ENCODE peak calls at places on chromosomes 1 and 21, in ten cellular contexts. D, P, K, F, U, X, S, I, R and A are unnamed samples.

GRCh38 chr1:51583532-51583931 is 33.4 kb upstream of the OSBPL9 start:
- DNase-seq in P (peak), I (peak), F (no peak), X (peak), U (no peak), K (peak), R (peak), D (no peak), S (peak), A (peak)

GRCh38 chr21:18499761-18500376 is 96.3 kb upstream of the TMPRSS15 start:
- DNase-seq in K (peak), U (peak), S (no peak), I (peak), P (peak), R (peak), F (peak), D (no peak), X (no peak), A (peak)

GRCh38 chr1:228238461-228238860 is 30.6 kb downstream of the OBSCN start:
- DNase-seq in R (no peak), K (no peak), F (no peak), S (no peak), I (no peak), U (no peak), P (no peak), X (no peak), D (no peak), A (no peak)

GRCh38 chr1:17023103-17023502 is 11.4 kb upstream of the ATP13A2 start:
- DNase-seq in I (no peak), P (peak), U (peak), X (no peak), S (no peak), D (no peak), R (no peak), K (no peak), F (no peak), A (no peak)

GRCh38 chr1:181089017-181089776 is 697 bp downstream of the IER5 start:
- DNase-seq in U (peak), D (peak), F (peak), I (no peak), K (no peak), P (peak), X (peak), R (no peak), S (no peak), A (peak)

GRCh38 chr1:29236993-29237905 is 927 bp downstream of the PTPRU start:
- DNase-seq in K (peak), R (peak), S (no peak), U (peak), D (no peak), F (no peak), X (peak), P (peak), I (no peak), A (peak)

GRCh38 chr1:23444104-23444533 is 19.6 kb upstream of the TCEA3 start:
- DNase-seq in K (no peak), U (no peak), X (peak), S (peak), F (no peak), I (peak), R (peak), P (peak), D (no peak), A (no peak)

GRCh38 chr1:203556047-203556851 is 62.3 kb downstream of the OPTC start:
- DNase-seq in P (no peak), X (peak), K (no peak), R (peak), I (peak), F (no peak), U (no peak), D (no peak), S (peak), A (no peak)

GRCh38 chr1:211882391-211882790 is 51.8 kb upstream of the LPGAT1 start:
- DNase-seq in U (no peak), I (no peak), K (no peak), S (no peak), P (no peak), X (no peak), F (no peak), R (no peak), D (no peak), A (no peak)

GRCh38 chr1:201194046-201194445 is 3.4 kb downstream of the IGFN1 start:
- DNase-seq in P (no peak), I (no peak), K (no peak), U (no peak), S (no peak), R (no peak), X (no peak), D (no peak), F (no peak), A (no peak)

GRCh38 chr1:5598824-5599395 is 393.3 kb downstream of the NPHP4 start:
- DNase-seq in D (no peak), F (no peak), I (no peak), S (no peak), U (no peak), X (no peak), K (no peak), P (no peak), R (no peak), A (no peak)
- TF ChIP-seq CTCF in D (no peak), F (no peak), I (no peak), S (no peak), U (no peak), X (no peak), K (no peak), P (no peak), R (no peak), A (no peak)

GRCh38 chr1:115190766-115191165 is 101.5 kb upstream of the TSPAN2 start:
- DNase-seq in F (no peak), D (no peak), P (no peak), I (no peak), S (no peak), X (no peak), R (no peak), U (no peak), K (no peak), A (no peak)
- TF ChIP-seq CTCF in F (no peak), D (no peak), P (no peak), I (no peak), S (no peak), X (no peak), R (no peak), U (no peak), K (no peak), A (no peak)

DNA sequence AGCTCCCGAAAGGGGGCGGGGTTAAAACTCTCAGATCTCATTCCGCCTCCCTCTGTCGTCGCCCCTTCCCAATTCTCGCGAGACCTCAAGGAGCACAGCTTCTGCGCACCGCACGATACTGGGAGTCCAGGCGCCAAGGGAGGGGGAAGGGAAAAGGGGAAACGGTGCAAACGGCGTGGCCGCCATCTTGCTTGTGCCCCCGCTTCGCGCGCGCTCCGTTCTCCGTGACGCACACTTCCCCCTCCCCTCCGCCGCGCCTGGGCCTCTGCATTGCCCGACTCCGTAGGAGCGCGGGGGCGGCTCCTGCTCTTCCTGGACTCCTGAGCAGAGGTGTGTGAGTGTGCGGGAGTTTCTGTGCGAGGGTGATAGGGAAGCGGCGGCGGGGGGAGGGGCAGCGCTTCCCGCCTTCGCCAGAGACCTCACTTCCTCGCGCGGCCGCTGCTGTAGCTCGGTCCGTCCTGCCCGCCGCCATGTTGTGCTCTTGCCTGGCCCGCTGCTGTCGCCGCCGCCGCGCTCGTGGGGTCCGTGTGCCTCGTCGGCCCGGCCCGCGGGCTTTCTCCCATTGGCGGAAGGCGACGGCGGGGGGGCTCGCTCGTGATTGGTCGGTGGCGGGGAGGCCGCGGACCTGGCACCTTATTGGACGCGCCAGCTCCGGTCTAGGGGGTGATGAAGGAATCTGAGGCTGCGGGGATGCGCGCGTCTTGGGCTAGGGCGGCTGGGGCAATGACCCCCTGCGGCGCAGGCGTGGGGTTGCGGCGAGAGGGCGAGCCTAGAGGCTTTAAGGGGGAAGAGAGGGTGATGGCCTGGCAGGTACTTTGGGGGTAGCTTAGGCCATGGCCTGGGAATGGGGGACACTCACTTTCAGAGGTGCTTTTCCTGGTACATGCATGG is at the start of gene NFYC:
- DNase-seq in K (peak), U (peak), S (peak), I (peak), X (peak), D (peak), R (peak), P (peak), F (peak), A (peak)
- TF ChIP-seq CTCF in K (no peak), U (no peak), S (no peak), I (no peak), X (no peak), D (no peak), R (no peak), P (no peak), F (no peak), A (no peak)

DNA sequence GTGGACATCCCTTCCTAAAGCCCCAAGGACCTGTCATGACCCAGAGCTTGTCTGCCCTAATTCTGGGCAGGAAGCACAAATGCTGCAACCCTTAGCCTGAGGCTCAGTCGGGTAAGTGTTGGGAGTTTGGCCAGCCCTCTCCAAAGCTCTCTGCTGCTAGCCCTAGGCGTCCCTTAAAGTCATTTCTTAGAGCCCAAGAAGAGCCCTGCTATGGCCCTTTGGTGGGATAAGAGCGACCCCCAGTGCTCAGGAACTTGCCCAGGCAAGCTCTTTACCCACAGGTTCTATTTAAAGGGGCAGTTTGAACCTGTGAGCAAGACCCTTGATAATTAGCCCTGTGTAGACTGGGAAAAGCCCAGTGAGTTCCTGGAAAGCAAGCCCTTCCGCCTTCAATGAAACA is 356.8 kb downstream of the RRAGC start:
- DNase-seq in R (peak), K (no peak), D (no peak), U (peak), F (peak), P (no peak), X (no peak), S (no peak), I (no peak), A (peak)
- TF ChIP-seq CTCF in R (no peak), K (peak), D (no peak), U (no peak), F (peak), P (no peak), X (no peak), S (no peak), I (no peak), A (no peak)

DNA sequence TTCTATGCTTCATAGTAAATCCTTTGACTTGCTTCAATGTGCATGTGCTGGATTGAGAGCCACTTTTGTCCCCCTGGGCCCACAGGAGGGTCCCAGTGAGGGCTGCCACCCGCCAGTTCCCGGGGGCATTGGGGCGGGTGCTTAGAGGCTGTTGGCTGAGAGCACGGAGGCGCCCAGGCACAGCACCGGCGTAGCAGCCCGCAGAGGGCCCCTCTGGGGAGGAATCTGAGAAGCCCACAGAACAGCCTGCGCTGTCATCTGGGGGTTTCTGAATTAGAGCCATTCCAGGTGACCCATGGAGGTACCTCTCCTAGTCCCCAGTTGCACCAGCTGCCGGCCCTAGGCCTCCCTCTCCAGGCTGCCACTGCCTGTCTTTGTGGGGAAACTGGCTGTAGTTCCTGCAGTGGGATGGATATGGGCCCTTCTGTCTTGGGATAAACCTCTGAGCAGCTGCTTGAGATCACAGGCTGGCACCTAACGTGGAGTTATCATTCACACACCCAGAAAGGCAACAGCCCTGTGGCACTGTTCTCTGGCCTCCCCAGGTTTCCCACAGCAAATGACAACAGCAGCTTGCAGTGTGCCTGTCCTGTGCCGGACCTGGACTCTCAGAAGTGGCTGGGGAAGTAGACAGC is 39.5 kb downstream of the TMEM51 start:
- DNase-seq in D (no peak), X (no peak), P (no peak), I (no peak), F (no peak), S (no peak), K (no peak), U (no peak), R (no peak), A (no peak)
- TF ChIP-seq CTCF in D (no peak), X (no peak), P (no peak), I (no peak), F (no peak), S (no peak), K (no peak), U (no peak), R (no peak), A (no peak)

GRCh38 chr1:220454155-220454777 is 73.7 kb upstream of the MARK1 start:
- DNase-seq in S (no peak), I (no peak), D (no peak), K (no peak), P (no peak), U (no peak), R (no peak), F (no peak), X (no peak), A (no peak)
- TF ChIP-seq CTCF in S (no peak), I (no peak), D (peak), K (peak), P (no peak), U (no peak), R (no peak), F (peak), X (no peak), A (peak)